ENCODE peak calls at places on chromosomes 11 and 22, in six cellular contexts. One of them, this sample, is unnamed.

GRCh38 chr11:106087815-106088435 is 10.5 kb downstream of the AASDHPPT start:
- DNase-seq in H9: peak
- DNase-seq in neural progenitor cell: peak
- DNase-seq in GM12878: no peak
- DNase-seq in fibroblast of lung: peak
- DNase-seq in endodermal cell: peak
- DNase-seq in this sample: no peak

GRCh38 chr11:87097582-87097981 is 59.8 kb downstream of the TMEM135 start:
- DNase-seq in endodermal cell: peak
- DNase-seq in neural progenitor cell: peak
- DNase-seq in GM12878: no peak
- DNase-seq in fibroblast of lung: peak
- DNase-seq in H9: peak
- DNase-seq in this sample: no peak

GRCh38 chr11:102476812-102477211 is 24.2 kb upstream of the TMEM123 start:
- DNase-seq in GM12878: no peak
- DNase-seq in fibroblast of lung: no peak
- DNase-seq in endodermal cell: no peak
- DNase-seq in H9: no peak
- DNase-seq in neural progenitor cell: peak
- DNase-seq in this sample: no peak

GRCh38 chr11:11038339-11039248 is 180.7 kb upstream of the ZBED5 start:
- DNase-seq in endodermal cell: no peak
- DNase-seq in neural progenitor cell: peak
- DNase-seq in GM12878: no peak
- DNase-seq in fibroblast of lung: no peak
- DNase-seq in H9: no peak
- DNase-seq in this sample: no peak

GRCh38 chr11:115153135-115153534 is 351.1 kb downstream of the CADM1 start:
- DNase-seq in GM12878: no peak
- DNase-seq in neural progenitor cell: no peak
- DNase-seq in H9: no peak
- DNase-seq in fibroblast of lung: peak
- DNase-seq in endodermal cell: no peak
- DNase-seq in this sample: no peak

GRCh38 chr11:113896156-113896879 is 8.3 kb upstream of the HTR3B start:
- DNase-seq in neural progenitor cell: peak
- DNase-seq in endodermal cell: peak
- DNase-seq in GM12878: no peak
- DNase-seq in fibroblast of lung: peak
- DNase-seq in H9: peak
- DNase-seq in this sample: no peak

GRCh38 chr11:126755494-126755893 is 245.1 kb downstream of the KIRREL3 start:
- DNase-seq in endodermal cell: no peak
- DNase-seq in neural progenitor cell: peak
- DNase-seq in H9: no peak
- DNase-seq in fibroblast of lung: no peak
- DNase-seq in GM12878: no peak
- DNase-seq in this sample: no peak

GRCh38 chr11:107804219-107804618 is 54.4 kb downstream of the SLC35F2 start:
- DNase-seq in endodermal cell: no peak
- DNase-seq in fibroblast of lung: no peak
- DNase-seq in H9: no peak
- DNase-seq in neural progenitor cell: no peak
- DNase-seq in GM12878: no peak
- DNase-seq in this sample: no peak

GRCh38 chr11:10072142-10072541 is 221.9 kb downstream of the SBF2 start:
- DNase-seq in fibroblast of lung: peak
- DNase-seq in endodermal cell: no peak
- DNase-seq in H9: no peak
- DNase-seq in neural progenitor cell: no peak
- DNase-seq in GM12878: no peak
- DNase-seq in this sample: no peak

GRCh38 chr11:130677486-130678153 is 229.2 kb downstream of the ADAMTS15 start:
- DNase-seq in H9: peak
- DNase-seq in GM12878: no peak
- DNase-seq in endodermal cell: peak
- DNase-seq in fibroblast of lung: peak
- DNase-seq in neural progenitor cell: peak
- DNase-seq in this sample: no peak

GRCh38 chr11:134503104-134503503 is 91.1 kb upstream of the B3GAT1 start:
- DNase-seq in H9: peak
- DNase-seq in GM12878: no peak
- DNase-seq in fibroblast of lung: no peak
- DNase-seq in endodermal cell: peak
- DNase-seq in neural progenitor cell: peak
- DNase-seq in this sample: peak

GRCh38 chr22:35037089-35037488 is 28.9 kb upstream of the ISX start:
- DNase-seq in H9: peak
- DNase-seq in fibroblast of lung: no peak
- DNase-seq in neural progenitor cell: peak
- DNase-seq in endodermal cell: peak
- DNase-seq in GM12878: no peak
- DNase-seq in this sample: no peak

GRCh38 chr22:45903355-45904149 is 73.4 kb downstream of the WNT7B start:
- DNase-seq in endodermal cell: no peak
- DNase-seq in GM12878: no peak
- DNase-seq in neural progenitor cell: no peak
- DNase-seq in fibroblast of lung: peak
- DNase-seq in H9: no peak
- DNase-seq in this sample: no peak

GRCh38 chr22:49483946-49484345 is 343.7 kb downstream of the BRD1 start:
- DNase-seq in H9: no peak
- DNase-seq in GM12878: no peak
- DNase-seq in neural progenitor cell: no peak
- DNase-seq in endodermal cell: peak
- DNase-seq in fibroblast of lung: no peak
- DNase-seq in this sample: no peak

GRCh38 chr11:102420547-102420946 is 32.0 kb downstream of the TMEM123 start:
- DNase-seq in fibroblast of lung: no peak
- DNase-seq in H9: no peak
- DNase-seq in neural progenitor cell: no peak
- DNase-seq in GM12878: peak
- DNase-seq in endodermal cell: no peak
- DNase-seq in this sample: peak

GRCh38 chr22:46972256-46972655 is 209.8 kb downstream of the TBC1D22A start:
- DNase-seq in fibroblast of lung: no peak
- DNase-seq in H9: no peak
- DNase-seq in neural progenitor cell: no peak
- DNase-seq in endodermal cell: no peak
- DNase-seq in GM12878: no peak
- DNase-seq in this sample: peak

GRCh38 chr11:83858694-83859093 is 572.5 kb upstream of the CCDC90B start:
- DNase-seq in neural progenitor cell: no peak
- DNase-seq in GM12878: no peak
- DNase-seq in fibroblast of lung: no peak
- DNase-seq in H9: no peak
- DNase-seq in endodermal cell: no peak
- DNase-seq in this sample: no peak

GRCh38 chr22:22961574-22961973 is 74.0 kb downstream of the IGLL5 start:
- DNase-seq in fibroblast of lung: no peak
- DNase-seq in H9: no peak
- DNase-seq in neural progenitor cell: no peak
- DNase-seq in endodermal cell: no peak
- DNase-seq in GM12878: no peak
- DNase-seq in this sample: no peak

GRCh38 chr11:5043385-5043784 is 2.9 kb upstream of the OR52J3 start:
- DNase-seq in neural progenitor cell: no peak
- DNase-seq in endodermal cell: no peak
- DNase-seq in GM12878: no peak
- DNase-seq in fibroblast of lung: no peak
- DNase-seq in H9: no peak
- DNase-seq in this sample: no peak

GRCh38 chr11:95228081-95228859 is 2.7 kb downstream of the SESN3 start:
- DNase-seq in neural progenitor cell: no peak
- DNase-seq in fibroblast of lung: peak
- DNase-seq in GM12878: no peak
- DNase-seq in H9: no peak
- DNase-seq in endodermal cell: no peak
- DNase-seq in this sample: no peak

GRCh38 chr11:111307472-111308108 is 9.2 kb downstream of the POU2AF3 start:
- DNase-seq in GM12878: no peak
- DNase-seq in H9: no peak
- DNase-seq in fibroblast of lung: no peak
- DNase-seq in neural progenitor cell: no peak
- DNase-seq in endodermal cell: no peak
- DNase-seq in this sample: no peak

GRCh38 chr11:113802621-113803020 is 23.0 kb downstream of the CLDN25 start:
- DNase-seq in GM12878: no peak
- DNase-seq in H9: no peak
- DNase-seq in neural progenitor cell: no peak
- DNase-seq in endodermal cell: no peak
- DNase-seq in fibroblast of lung: no peak
- DNase-seq in this sample: no peak

GRCh38 chr11:35160248-35160820 is 21.4 kb downstream of the CD44 start:
- DNase-seq in endodermal cell: no peak
- DNase-seq in GM12878: no peak
- DNase-seq in H9: no peak
- DNase-seq in neural progenitor cell: no peak
- DNase-seq in fibroblast of lung: no peak
- DNase-seq in this sample: no peak

GRCh38 chr11:75523811-75524401 is 1.8 kb downstream of the GDPD5 start:
- DNase-seq in neural progenitor cell: no peak
- DNase-seq in endodermal cell: no peak
- DNase-seq in H9: no peak
- DNase-seq in fibroblast of lung: no peak
- DNase-seq in GM12878: no peak
- DNase-seq in this sample: no peak

GRCh38 chr22:49617264-49617663 is 210.4 kb downstream of the BRD1 start:
- DNase-seq in neural progenitor cell: no peak
- DNase-seq in GM12878: no peak
- DNase-seq in endodermal cell: no peak
- DNase-seq in H9: no peak
- DNase-seq in fibroblast of lung: no peak
- DNase-seq in this sample: no peak

GRCh38 chr22:44667829-44668189 is 34.2 kb upstream of the PRR5 start:
- DNase-seq in endodermal cell: peak
- DNase-seq in GM12878: no peak
- DNase-seq in neural progenitor cell: no peak
- DNase-seq in fibroblast of lung: no peak
- DNase-seq in H9: peak
- DNase-seq in this sample: peak

GRCh38 chr11:73281796-73282660 is 9.9 kb downstream of the P2RY6 start:
- DNase-seq in H9: no peak
- DNase-seq in endodermal cell: no peak
- DNase-seq in GM12878: no peak
- DNase-seq in fibroblast of lung: no peak
- DNase-seq in neural progenitor cell: no peak
- DNase-seq in this sample: no peak

DNA sequence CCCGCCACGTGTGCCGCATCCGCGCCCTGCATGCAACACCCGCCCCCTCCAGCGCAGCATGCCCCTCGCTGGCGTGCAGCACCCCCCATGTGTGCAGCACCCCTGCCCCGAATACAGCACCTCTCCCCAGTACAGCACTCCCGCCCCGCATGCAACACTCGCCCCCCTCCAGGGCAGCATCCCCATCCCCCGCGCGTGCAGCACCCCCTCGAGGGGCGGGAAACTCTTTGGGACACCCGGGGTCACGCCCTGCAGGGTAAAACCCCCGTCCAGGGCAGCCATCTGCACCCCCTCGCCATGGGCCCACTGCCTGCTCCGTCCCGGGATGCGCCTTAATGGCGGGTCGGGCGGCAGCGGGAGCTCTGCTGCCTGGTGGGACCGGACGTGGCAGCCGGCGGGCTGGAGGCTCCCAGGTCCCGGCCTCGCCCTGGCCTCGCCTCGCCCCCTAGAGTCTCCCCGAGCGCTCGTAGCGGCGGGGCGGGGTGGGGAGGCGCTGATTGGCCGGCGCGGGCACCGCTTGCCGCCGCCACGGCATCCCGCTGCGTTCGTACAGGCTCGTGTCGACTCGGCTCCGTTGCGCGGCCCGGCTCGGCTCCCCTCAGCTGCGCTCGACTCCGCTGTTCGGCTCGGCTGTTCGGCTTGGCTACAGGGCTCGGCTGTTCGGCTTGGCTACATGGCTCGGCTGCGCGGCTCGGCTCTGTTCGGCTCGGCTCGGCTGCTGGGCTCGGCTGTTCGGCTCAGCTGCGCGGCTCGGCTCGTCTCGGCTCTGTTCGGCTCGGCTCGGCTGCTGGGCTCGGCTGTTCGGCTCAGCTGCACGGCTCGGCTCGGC is 417 bp upstream of the BRSK2 start:
- DNase-seq in GM12878: peak
- DNase-seq in neural progenitor cell: peak
- DNase-seq in H9: peak
- DNase-seq in endodermal cell: peak
- DNase-seq in fibroblast of lung: peak
- DNase-seq in this sample: peak
- TF ChIP-seq CTCF in GM12878: no peak
- TF ChIP-seq CTCF in neural progenitor cell: peak
- TF ChIP-seq CTCF in H9: peak
- TF ChIP-seq CTCF in endodermal cell: peak
- TF ChIP-seq CTCF in fibroblast of lung: no peak
- TF ChIP-seq CTCF in this sample: no peak

DNA sequence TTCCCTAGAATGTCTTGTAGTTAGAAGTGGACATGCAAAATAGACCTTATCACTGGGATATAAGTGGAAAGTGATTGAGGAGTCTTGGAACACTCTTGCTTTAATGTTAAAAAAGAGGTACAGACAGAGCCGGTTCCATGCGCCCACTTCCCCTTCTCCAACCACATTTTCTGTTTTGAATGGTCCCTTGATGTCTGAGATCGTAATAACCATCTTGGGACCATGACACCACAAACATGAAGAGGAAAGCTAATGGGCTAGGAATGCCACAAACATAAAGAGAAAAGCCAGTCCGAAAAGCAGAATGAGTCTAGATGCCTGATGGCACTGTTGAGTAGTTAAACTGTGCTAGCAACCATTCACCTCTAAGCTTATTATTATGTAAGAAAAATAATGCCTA is 54.8 kb upstream of the SPON1 start:
- DNase-seq in neural progenitor cell: no peak
- DNase-seq in endodermal cell: no peak
- DNase-seq in H9: no peak
- DNase-seq in fibroblast of lung: no peak
- DNase-seq in GM12878: no peak
- DNase-seq in this sample: no peak
- H3K9ac ChIP-seq in neural progenitor cell: no peak
- H3K9ac ChIP-seq in endodermal cell: no peak
- H3K9ac ChIP-seq in H9: no peak
- H3K9ac ChIP-seq in fibroblast of lung: no peak
- H3K9ac ChIP-seq in GM12878: no peak
- H3K9ac ChIP-seq in this sample: no peak

GRCh38 chr11:46682773-46683752 is 17.4 kb downstream of the ARHGAP1 start:
- DNase-seq in fibroblast of lung: peak
- DNase-seq in H9: no peak
- DNase-seq in neural progenitor cell: no peak
- DNase-seq in endodermal cell: no peak
- DNase-seq in GM12878: no peak
- DNase-seq in this sample: peak
- H3K27ac ChIP-seq in fibroblast of lung: no peak
- H3K27ac ChIP-seq in H9: no peak
- H3K27ac ChIP-seq in neural progenitor cell: no peak
- H3K27ac ChIP-seq in endodermal cell: no peak
- H3K27ac ChIP-seq in GM12878: no peak
- H3K27ac ChIP-seq in this sample: no peak

DNA sequence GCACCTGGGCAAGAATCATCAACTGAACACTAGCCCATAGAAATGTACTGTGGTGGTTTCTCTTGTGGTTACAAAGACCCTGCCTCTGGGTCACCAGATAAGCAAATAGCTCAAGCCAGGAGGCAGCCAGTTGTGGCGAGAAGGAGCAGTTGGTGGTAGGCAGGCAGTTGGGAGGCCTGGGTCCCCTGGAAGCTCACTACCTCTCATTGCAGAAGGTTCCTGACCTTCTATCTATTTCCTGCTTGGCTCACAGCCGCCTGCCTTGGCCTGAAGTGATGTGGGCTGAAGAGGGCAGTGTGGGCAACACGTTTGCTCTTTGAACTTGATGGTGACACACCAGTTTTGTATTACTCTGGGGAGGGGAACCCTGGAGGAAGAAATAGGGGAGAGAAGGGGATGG is 34.7 kb downstream of the NECTIN1 start:
- DNase-seq in H9: no peak
- DNase-seq in GM12878: no peak
- DNase-seq in endodermal cell: no peak
- DNase-seq in neural progenitor cell: no peak
- DNase-seq in fibroblast of lung: peak
- DNase-seq in this sample: no peak
- TF ChIP-seq CTCF in H9: peak
- TF ChIP-seq CTCF in GM12878: peak
- TF ChIP-seq CTCF in endodermal cell: peak
- TF ChIP-seq CTCF in neural progenitor cell: no peak
- TF ChIP-seq CTCF in fibroblast of lung: no peak
- TF ChIP-seq CTCF in this sample: no peak